ENCODE peak calls at places on chromosome 20, in ten cellular contexts. One of them, this sample, is unnamed.

GRCh38 chr20:42435230-42435629 is 754.5 kb downstream of the PTPRT start:
- DNase-seq in CD4-positive, alpha-beta T cell: no peak
- DNase-seq in activated CD4-positive, alpha-beta T cell treated with anti-CD3 and anti-CD28 coated beads, Interleukin-2, amount 10 ng/mL, durations not matched to agents 7 days and 5 days: no peak
- DNase-seq in HS-27A: no peak
- DNase-seq in CD8-positive, alpha-beta memory T cell: no peak
- DNase-seq in T1000: no peak
- DNase-seq in globus pallidus: peak; percentile 7
- DNase-seq in kidney epithelial cell: no peak
- DNase-seq in upper lobe of right lung: no peak
- DNase-seq in frontal cortex: no peak
- DNase-seq in this sample: no peak

GRCh38 chr20:23248524-23248923 is 102.1 kb upstream of the NXT1 start:
- DNase-seq in CD4-positive, alpha-beta T cell: no peak
- DNase-seq in activated CD4-positive, alpha-beta T cell treated with anti-CD3 and anti-CD28 coated beads, Interleukin-2, amount 10 ng/mL, durations not matched to agents 7 days and 5 days: no peak
- DNase-seq in HS-27A: no peak
- DNase-seq in CD8-positive, alpha-beta memory T cell: no peak
- DNase-seq in T1000: no peak
- DNase-seq in globus pallidus: no peak
- DNase-seq in kidney epithelial cell: no peak
- DNase-seq in upper lobe of right lung: no peak
- DNase-seq in frontal cortex: no peak
- DNase-seq in this sample: no peak

GRCh38 chr20:50359607-50360217 is 150.5 kb upstream of the PTPN1 start:
- DNase-seq in CD4-positive, alpha-beta T cell: no peak
- DNase-seq in activated CD4-positive, alpha-beta T cell treated with anti-CD3 and anti-CD28 coated beads, Interleukin-2, amount 10 ng/mL, durations not matched to agents 7 days and 5 days: no peak
- DNase-seq in HS-27A: no peak
- DNase-seq in CD8-positive, alpha-beta memory T cell: no peak
- DNase-seq in T1000: no peak
- DNase-seq in globus pallidus: no peak
- DNase-seq in kidney epithelial cell: no peak
- DNase-seq in upper lobe of right lung: no peak
- DNase-seq in frontal cortex: no peak
- DNase-seq in this sample: peak; percentile 6

GRCh38 chr20:42095221-42095620 is 477.0 kb upstream of the CHD6 start:
- DNase-seq in CD4-positive, alpha-beta T cell: no peak
- DNase-seq in activated CD4-positive, alpha-beta T cell treated with anti-CD3 and anti-CD28 coated beads, Interleukin-2, amount 10 ng/mL, durations not matched to agents 7 days and 5 days: no peak
- DNase-seq in HS-27A: no peak
- DNase-seq in CD8-positive, alpha-beta memory T cell: no peak
- DNase-seq in T1000: no peak
- DNase-seq in globus pallidus: no peak
- DNase-seq in kidney epithelial cell: no peak
- DNase-seq in upper lobe of right lung: no peak
- DNase-seq in frontal cortex: no peak
- DNase-seq in this sample: no peak

GRCh38 chr20:47202765-47203667 is 153.5 kb downstream of the ZMYND8 start:
- DNase-seq in CD4-positive, alpha-beta T cell: no peak
- DNase-seq in activated CD4-positive, alpha-beta T cell treated with anti-CD3 and anti-CD28 coated beads, Interleukin-2, amount 10 ng/mL, durations not matched to agents 7 days and 5 days: no peak
- DNase-seq in HS-27A: no peak
- DNase-seq in CD8-positive, alpha-beta memory T cell: no peak
- DNase-seq in T1000: no peak
- DNase-seq in globus pallidus: no peak
- DNase-seq in kidney epithelial cell: no peak
- DNase-seq in upper lobe of right lung: no peak
- DNase-seq in frontal cortex: no peak
- DNase-seq in this sample: peak; percentile 33

GRCh38 chr20:327946-328563 is 2.7 kb downstream of the SOX12 start:
- DNase-seq in CD4-positive, alpha-beta T cell: no peak
- DNase-seq in activated CD4-positive, alpha-beta T cell treated with anti-CD3 and anti-CD28 coated beads, Interleukin-2, amount 10 ng/mL, durations not matched to agents 7 days and 5 days: no peak
- DNase-seq in HS-27A: no peak
- DNase-seq in CD8-positive, alpha-beta memory T cell: no peak
- DNase-seq in T1000: no peak
- DNase-seq in globus pallidus: no peak
- DNase-seq in kidney epithelial cell: no peak
- DNase-seq in upper lobe of right lung: no peak
- DNase-seq in frontal cortex: no peak
- DNase-seq in this sample: peak; percentile 75

GRCh38 chr20:50534567-50534966 is 24.4 kb downstream of the PTPN1 start:
- DNase-seq in CD4-positive, alpha-beta T cell: no peak
- DNase-seq in activated CD4-positive, alpha-beta T cell treated with anti-CD3 and anti-CD28 coated beads, Interleukin-2, amount 10 ng/mL, durations not matched to agents 7 days and 5 days: no peak
- DNase-seq in HS-27A: no peak
- DNase-seq in CD8-positive, alpha-beta memory T cell: no peak
- DNase-seq in T1000: no peak
- DNase-seq in globus pallidus: no peak
- DNase-seq in kidney epithelial cell: no peak
- DNase-seq in upper lobe of right lung: no peak
- DNase-seq in frontal cortex: no peak
- DNase-seq in this sample: no peak

GRCh38 chr20:41182296-41183212 is 45.2 kb downstream of the PLCG1 start:
- DNase-seq in CD4-positive, alpha-beta T cell: no peak
- DNase-seq in activated CD4-positive, alpha-beta T cell treated with anti-CD3 and anti-CD28 coated beads, Interleukin-2, amount 10 ng/mL, durations not matched to agents 7 days and 5 days: peak; percentile 3
- DNase-seq in HS-27A: no peak
- DNase-seq in CD8-positive, alpha-beta memory T cell: no peak
- DNase-seq in T1000: no peak
- DNase-seq in globus pallidus: no peak
- DNase-seq in kidney epithelial cell: no peak
- DNase-seq in upper lobe of right lung: no peak
- DNase-seq in frontal cortex: no peak
- DNase-seq in this sample: peak; percentile 59

GRCh38 chr20:59082077-59082740 is 39.6 kb upstream of the PRELID3B start:
- DNase-seq in CD4-positive, alpha-beta T cell: no peak
- DNase-seq in activated CD4-positive, alpha-beta T cell treated with anti-CD3 and anti-CD28 coated beads, Interleukin-2, amount 10 ng/mL, durations not matched to agents 7 days and 5 days: no peak
- DNase-seq in HS-27A: peak; percentile 72
- DNase-seq in CD8-positive, alpha-beta memory T cell: no peak
- DNase-seq in T1000: no peak
- DNase-seq in globus pallidus: no peak
- DNase-seq in kidney epithelial cell: no peak
- DNase-seq in upper lobe of right lung: no peak
- DNase-seq in frontal cortex: no peak
- DNase-seq in this sample: no peak